ENCODE peak calls at places on chromosomes 5 and 9, in five cellular contexts. Y is heart right ventricle, K is transverse colon, M is lower lobe of right lung, F is A549. Q is an unnamed sample.

GRCh38 chr5:52759381-52759780 is 28.3 kb upstream of the ITGA1 start:
- DNase-seq in Y (no peak), K (no peak), M (no peak), F (no peak), Q (no peak)

GRCh38 chr5:61704289-61704688 is 372.2 kb downstream of the ZSWIM6 start:
- DNase-seq in Y (no peak), K (no peak), M (no peak), F (no peak), Q (no peak)

GRCh38 chr5:102866315-102866693 is 111.2 kb downstream of the PAM start:
- DNase-seq in Y (no peak), K (no peak), M (no peak), F (no peak), Q (no peak)

GRCh38 chr5:59193616-59194319 is 610.9 kb downstream of the RAB3C start:
- DNase-seq in Y (no peak), K (no peak), M (peak; percentile 45), F (peak; percentile 98), Q (no peak)

GRCh38 chr5:23147625-23148024 is 294.5 kb upstream of the CDH12 start:
- DNase-seq in Y (no peak), K (no peak), M (no peak), F (no peak), Q (no peak)

GRCh38 chr9:121912812-121913627 is 180.1 kb downstream of the TTLL11 start:
- DNase-seq in Y (no peak), K (no peak), M (no peak), F (peak; percentile 14), Q (no peak)

GRCh38 chr5:74241751-74242140 is 398.8 kb downstream of the ENC1 start:
- DNase-seq in Y (no peak), K (no peak), M (no peak), F (no peak), Q (no peak)

GRCh38 chr5:41649659-41650058 is 139.3 kb upstream of the PLCXD3 start:
- DNase-seq in Y (no peak), K (no peak), M (no peak), F (no peak), Q (no peak)

GRCh38 chr5:67515020-67515689 is 318.6 kb upstream of the CD180 start:
- DNase-seq in Y (no peak), K (no peak), M (no peak), F (no peak), Q (no peak)

GRCh38 chr9:24245988-24246387 is 299.7 kb downstream of the IZUMO3 start:
- DNase-seq in Y (no peak), K (no peak), M (no peak), F (peak; percentile 29), Q (peak; percentile 31)

GRCh38 chr5:24245821-24246220 is 399.0 kb downstream of the CDH10 start:
- DNase-seq in Y (no peak), K (no peak), M (no peak), F (no peak), Q (no peak)

GRCh38 chr9:110114888-110115259 is 93.1 kb downstream of the C9orf152 start:
- DNase-seq in Y (peak; percentile 56), K (no peak), M (no peak), F (no peak), Q (no peak)

GRCh38 chr5:71839049-71839834 is 120.2 kb downstream of the CARTPT start:
- DNase-seq in Y (no peak), K (no peak), M (no peak), F (no peak), Q (no peak)

GRCh38 chr5:64229163-64229774 is 63.6 kb downstream of the RNF180 start:
- DNase-seq in Y (no peak), K (no peak), M (no peak), F (peak; percentile 28), Q (no peak)

GRCh38 chr5:120447706-120448239 is 16.3 kb upstream of the PRR16 start:
- DNase-seq in Y (no peak), K (no peak), M (no peak), F (no peak), Q (no peak)

GRCh38 chr9:98094316-98094715 is 24.7 kb downstream of the TRIM14 start:
- DNase-seq in Y (no peak), K (peak; percentile 5), M (no peak), F (no peak), Q (no peak)

GRCh38 chr9:109411818-109412352 is 86.2 kb downstream of the PTPN3 start:
- DNase-seq in Y (no peak), K (no peak), M (no peak), F (peak; percentile 35), Q (no peak)

DNA sequence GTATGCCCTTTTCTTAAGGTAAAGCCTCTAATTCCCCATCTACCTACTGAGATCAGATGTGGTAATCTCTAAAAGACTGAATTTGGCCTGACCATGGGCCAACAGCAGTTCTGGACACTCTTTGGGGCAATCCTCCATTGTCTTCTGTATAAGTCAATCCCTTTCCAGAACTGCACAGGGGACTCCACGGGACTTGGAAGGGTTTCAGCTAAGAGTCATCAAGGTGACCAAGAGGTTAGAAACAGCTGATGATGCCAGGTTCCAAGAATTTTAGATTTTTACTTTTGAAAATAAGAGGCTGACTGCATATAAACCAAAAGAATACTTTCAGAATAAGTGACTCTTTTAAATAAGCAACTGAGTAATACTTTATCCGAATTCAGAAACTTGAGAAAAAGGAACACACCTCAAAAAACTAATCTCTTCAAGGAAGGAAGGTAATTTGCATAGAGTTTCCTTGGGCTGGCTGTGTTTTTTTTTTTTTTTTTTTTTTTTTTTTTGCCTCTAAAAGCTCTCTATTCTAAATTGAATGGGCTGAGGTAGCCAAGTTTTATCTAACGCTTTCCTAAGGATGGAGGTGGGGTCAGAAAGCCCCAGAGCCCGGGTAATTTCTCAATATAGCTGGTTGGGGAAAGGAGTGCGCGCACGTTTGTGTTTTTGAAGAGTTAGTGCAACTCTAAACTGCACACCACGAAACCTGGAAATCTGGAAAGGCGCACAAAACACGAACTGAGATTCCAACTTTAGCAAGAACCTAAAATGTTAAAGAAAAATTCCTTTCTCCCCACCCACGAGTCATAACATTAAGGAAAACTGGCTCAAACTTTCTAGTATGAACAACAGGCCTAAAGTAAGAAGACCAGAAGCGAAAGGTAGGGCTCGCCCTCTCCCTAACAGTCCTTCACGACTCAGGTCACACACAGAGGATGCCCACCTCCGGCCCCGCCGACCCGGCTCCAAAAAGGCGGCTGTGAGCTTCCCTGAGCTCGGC is 1.3 kb downstream of the VCP start:
- DNase-seq in Y (peak; percentile 52), K (no peak), M (no peak), F (no peak), Q (no peak)
- H3K4me3 ChIP-seq in Y (peak overlapping the region; percentile 97), K (peak overlapping the region; percentile 83), M (peak overlapping the region; percentile 98), F (peak overlapping the region; percentile 92), Q (peak overlapping the region; percentile 68)

GRCh38 chr9:91120200-91120599 is 241.5 kb downstream of the AUH start:
- DNase-seq in Y (no peak), K (no peak), M (no peak), F (no peak), Q (no peak)
- H3K27ac ChIP-seq in Y (peak overlapping the region; percentile 79), K (peak overlapping the region; percentile 44), M (no peak overlapping the region), F (no peak overlapping the region), Q (no peak overlapping the region)

GRCh38 chr5:65928860-65929259 is 2.5 kb downstream of the ERBIN start:
- DNase-seq in Y (no peak), K (no peak), M (no peak), F (no peak), Q (no peak)
- H3K4me3 ChIP-seq in Y (no peak overlapping the region), K (peak overlapping the region; percentile 85), M (peak overlapping the region; percentile 80), F (peak overlapping the region; percentile 78), Q (no peak overlapping the region)

GRCh38 chr9:21095561-21095960 is 17.8 kb upstream of the IFNB1 start:
- DNase-seq in Y (no peak), K (no peak), M (no peak), F (no peak), Q (no peak)
- H3K27ac ChIP-seq in Y (peak overlapping the region; percentile 71), K (peak overlapping the region; percentile 55), M (peak overlapping the region; percentile 56), F (no peak overlapping the region), Q (no peak overlapping the region)

DNA sequence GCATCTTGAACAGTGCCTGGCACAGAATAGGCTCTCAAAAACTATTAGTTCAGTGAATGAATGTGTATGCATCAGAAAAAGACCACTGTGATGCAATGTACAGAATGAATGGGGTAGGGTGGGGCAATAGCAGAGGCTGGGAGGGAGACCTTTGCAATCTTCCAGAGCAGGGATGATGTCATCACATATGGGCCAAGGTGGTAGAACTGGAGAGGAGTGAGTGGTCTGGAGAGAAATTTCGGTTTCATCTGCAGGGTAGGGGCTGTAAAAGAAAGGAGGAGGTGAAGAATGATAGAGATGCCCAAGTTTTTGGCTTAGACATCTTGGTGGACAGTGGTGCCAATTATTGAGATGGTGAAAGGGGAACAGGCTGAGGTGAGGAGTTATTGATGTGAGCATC is 23.5 kb upstream of the ARAP3 start:
- DNase-seq in Y (no peak), K (no peak), M (no peak), F (no peak), Q (no peak)
- H3K4me3 ChIP-seq in Y (no peak overlapping the region), K (no peak overlapping the region), M (no peak overlapping the region), F (no peak overlapping the region), Q (no peak overlapping the region)

GRCh38 chr9:86141843-86142242 is 42.5 kb upstream of the GOLM1 start:
- DNase-seq in Y (no peak), K (no peak), M (no peak), F (no peak), Q (no peak)

GRCh38 chr9:86142973-86143372 is 43.6 kb upstream of the GOLM1 start:
- DNase-seq in Y (no peak), K (no peak), M (no peak), F (no peak), Q (no peak)
- H3K27ac ChIP-seq in Y (no peak overlapping the region), K (no peak overlapping the region), M (no peak overlapping the region), F (no peak overlapping the region), Q (no peak overlapping the region)

DNA sequence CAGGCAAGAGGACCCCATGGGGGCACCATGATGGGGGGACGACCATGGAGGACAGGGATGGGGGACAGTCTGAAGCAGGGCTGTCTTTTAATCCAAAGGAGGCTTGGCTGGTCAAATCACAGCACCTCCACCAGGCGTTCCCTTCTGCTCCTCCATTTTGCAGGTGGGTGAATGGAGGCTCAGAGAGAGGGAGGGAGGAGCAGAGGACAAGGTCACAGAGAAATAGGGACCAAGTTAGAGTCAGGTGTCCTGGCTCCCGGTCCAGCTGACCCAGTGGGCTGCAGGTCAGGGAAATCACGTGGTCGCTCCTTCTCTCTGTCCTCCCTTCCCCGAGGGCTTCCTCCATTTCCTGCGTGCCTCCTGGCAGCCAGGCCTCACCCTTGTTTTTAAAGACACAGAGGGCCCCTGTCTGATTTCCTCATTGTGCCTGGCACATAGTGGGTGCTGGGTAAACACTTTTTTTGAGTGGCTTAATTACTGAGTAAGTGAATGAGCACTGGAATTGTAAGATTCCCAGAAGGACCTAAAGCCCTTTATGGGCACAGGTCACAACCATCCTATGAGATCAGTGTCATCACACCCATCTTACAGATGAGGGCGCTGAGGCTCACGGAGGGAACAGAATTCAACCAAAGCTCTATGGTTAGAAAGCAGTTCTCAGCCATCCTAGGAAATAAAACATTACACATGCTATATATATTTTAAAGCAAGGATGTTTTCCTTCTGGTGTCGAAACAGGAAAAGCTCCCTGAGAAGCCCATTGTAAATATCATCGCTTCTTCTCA is 156.2 kb upstream of the SMIM23 start:
- DNase-seq in Y (no peak), K (no peak), M (no peak), F (peak; percentile 24), Q (no peak)
- H3K4me3 ChIP-seq in Y (no peak overlapping the region), K (no peak overlapping the region), M (no peak overlapping the region), F (peak overlapping the region; percentile 50), Q (no peak overlapping the region)

GRCh38 chr9:132793606-132794580 is 84.2 kb downstream of the AK8 start:
- DNase-seq in Y (no peak), K (no peak), M (no peak), F (no peak), Q (no peak)
- H3K27ac ChIP-seq in Y (no peak overlapping the region), K (no peak overlapping the region), M (no peak overlapping the region), F (no peak overlapping the region), Q (no peak overlapping the region)